ENCODE peak calls at places on chromosomes 1 and 21, in nine cellular contexts. T is Right ventricle myocardium superior; O is GM12892; I is colonic mucosa; E is naive thymus-derived CD8-positive, alpha-beta T cell; W is left colon; R is left cardiac atrium; L is AG09319; U is bronchial epithelial cell. F is an unnamed sample.
A peak's percentile ranks its signal among the peaks of the same experiment; 100 is the strongest.

GRCh38 chr21:36169465-36170128 is 13.0 kb downstream of the DOP1B start:
- DNase-seq in I (no peak), U (no peak), E (no peak), T (no peak), O (no peak), W (no peak), L (no peak), R (peak; percentile 28), F (no peak)

GRCh38 chr1:85330206-85330605 is 53.8 kb upstream of the BCL10 start:
- DNase-seq in L (peak; percentile 71), W (no peak), E (no peak), I (no peak), O (no peak), R (no peak), T (no peak), U (peak; percentile 85), F (no peak)

GRCh38 chr1:85584264-85584781 is 3.8 kb downstream of the CCN1 start:
- DNase-seq in I (no peak), R (no peak), O (no peak), U (peak; percentile 90), E (no peak), L (peak; percentile 87), T (no peak), W (no peak), F (no peak)

GRCh38 chr1:88935522-88936222 is 44.3 kb upstream of the GTF2B start:
- DNase-seq in O (no peak), L (peak; percentile 8), I (no peak), U (peak; percentile 39), R (no peak), T (no peak), E (peak; percentile 32), W (no peak), F (peak; percentile 72)

GRCh38 chr1:159581422-159581821 is 6.2 kb upstream of the APCS start:
- DNase-seq in T (no peak), W (no peak), E (no peak), R (no peak), L (no peak), O (no peak), I (no peak), U (peak; percentile 9), F (no peak)

GRCh38 chr1:156959414-156959813 is 39.0 kb downstream of the LRRC71 start:
- DNase-seq in T (no peak), L (no peak), U (no peak), R (no peak), E (no peak), O (no peak), W (no peak), I (no peak), F (no peak)

GRCh38 chr1:157199421-157199755 is 61.2 kb upstream of the ETV3 start:
- DNase-seq in I (no peak), U (peak; percentile 13), E (no peak), W (no peak), L (no peak), O (no peak), T (no peak), R (no peak), F (no peak)

GRCh38 chr1:70503358-70503757 is 92.3 kb downstream of the CTH start:
- DNase-seq in O (no peak), E (no peak), R (no peak), I (no peak), L (no peak), T (no peak), W (no peak), U (peak; percentile 33), F (no peak)

GRCh38 chr1:12407050-12407961 is 177.5 kb downstream of the VPS13D start:
- DNase-seq in I (peak; percentile 50), O (no peak), L (peak; percentile 64), T (no peak), R (no peak), W (no peak), E (peak; percentile 53), U (peak; percentile 73), F (no peak)

GRCh38 chr1:213759359-213760181 is 228.2 kb upstream of the PROX1 start:
- DNase-seq in R (no peak), I (peak; percentile 25), O (no peak), U (no peak), L (no peak), W (peak; percentile 25), T (no peak), E (no peak), F (no peak)

GRCh38 chr21:44013380-44014088 is 1.4 kb downstream of the TRAPPC10 start:
- DNase-seq in O (no peak), L (no peak), T (peak; percentile 10), W (peak; percentile 33), I (peak; percentile 34), E (peak; percentile 35), U (no peak), R (no peak), F (no peak)

GRCh38 chr1:223052931-223053330 is 90.1 kb downstream of the TLR5 start:
- DNase-seq in U (peak; percentile 32), R (no peak), O (no peak), L (no peak), W (no peak), T (no peak), I (no peak), E (no peak), F (no peak)

GRCh38 chr1:115925511-115925910 is 50.8 kb upstream of the SLC22A15 start:
- DNase-seq in L (no peak), E (no peak), W (no peak), U (no peak), I (no peak), T (no peak), R (no peak), O (no peak), F (no peak)

GRCh38 chr1:9169601-9170137 is 40.8 kb upstream of the GPR157 start:
- DNase-seq in R (no peak), I (no peak), T (no peak), E (no peak), O (no peak), L (no peak), U (no peak), W (no peak), F (no peak)

GRCh38 chr21:35585878-35586277 is 474.4 kb downstream of the SETD4 start:
- DNase-seq in W (no peak), R (no peak), L (no peak), E (no peak), I (no peak), T (no peak), O (no peak), U (no peak), F (no peak)

F was measured in Karpas-422.